ENCODE peak calls at places on chromosomes 6 and 20, in five cellular contexts. B, U, M, C and T are unnamed samples.

GRCh38 chr20:60206259-60206658 is 248.0 kb downstream of the CDH26 start:
- DNase-seq in M (no peak), C (peak; percentile 52), U (peak; percentile 27), B (peak; percentile 66), T (peak; percentile 68)

GRCh38 chr6:159267165-159267564 is 98.0 kb downstream of the FNDC1 start:
- DNase-seq in B (peak; percentile 52), M (no peak), C (no peak), U (peak; percentile 1), T (no peak)

GRCh38 chr6:44851176-44851575 is 463.7 kb downstream of the CDC5L start:
- DNase-seq in U (no peak), M (no peak), B (no peak), C (peak; percentile 53), T (no peak)

GRCh38 chr20:44349349-44349748 is 6.2 kb upstream of the HNF4A start:
- DNase-seq in M (no peak), B (no peak), C (no peak), U (no peak), T (no peak)

GRCh38 chr6:34484899-34485298 is 19.0 kb downstream of the PACSIN1 start:
- DNase-seq in B (peak; percentile 37), M (no peak), U (no peak), C (no peak), T (no peak)

GRCh38 chr20:44581515-44581914 is 864 bp upstream of the PKIG start:
- DNase-seq in U (no peak), B (no peak), C (no peak), M (no peak), T (peak; percentile 60)

GRCh38 chr6:151286192-151286591 is 46.4 kb downstream of the AKAP12 start:
- DNase-seq in U (no peak), C (no peak), B (no peak), M (no peak), T (no peak)

GRCh38 chr20:51061646-51062045 is 38.7 kb upstream of the KCNG1 start:
- DNase-seq in M (no peak), C (no peak), B (no peak), U (no peak), T (no peak)

GRCh38 chr6:116136933-116137340 is 11.0 kb upstream of the COL10A1 start:
- DNase-seq in M (no peak), U (no peak), B (no peak), C (no peak), T (no peak)

GRCh38 chr6:17015551-17016381 is 86.1 kb upstream of the STMND1 start:
- DNase-seq in C (no peak), M (peak; percentile 37), U (no peak), B (no peak), T (no peak)

GRCh38 chr6:35049885-35050284 is 91.3 kb downstream of the TCP11 start:
- DNase-seq in U (no peak), M (no peak), B (peak; percentile 57), C (peak; percentile 94), T (no peak)

GRCh38 chr6:170147832-170148708 is 142.8 kb downstream of the DLL1 start:
- DNase-seq in B (peak; percentile 61), M (no peak), U (no peak), C (no peak), T (no peak)

GRCh38 chr6:35508027-35508426 is 4.7 kb downstream of the TULP1 start:
- DNase-seq in U (no peak), C (no peak), M (no peak), B (no peak), T (no peak)

GRCh38 chr20:34624628-34625027 is 52.3 kb downstream of the PIGU start:
- DNase-seq in M (no peak), U (no peak), B (no peak), C (no peak), T (no peak)

GRCh38 chr20:5844063-5844681 is 94.0 kb downstream of the SHLD1 start:
- DNase-seq in C (peak; percentile 33), B (peak; percentile 42), U (no peak), M (no peak), T (no peak)

GRCh38 chr20:51423810-51424209 is 118.7 kb downstream of the NFATC2 start:
- DNase-seq in B (no peak), M (no peak), C (no peak), U (no peak), T (no peak)

GRCh38 chr6:168699631-168700315 is 258.8 kb downstream of the SMOC2 start:
- DNase-seq in U (no peak), M (no peak), C (no peak), B (no peak), T (no peak)

GRCh38 chr6:155004576-155005345 is 9.6 kb downstream of the TIAM2 start:
- DNase-seq in M (no peak), U (no peak), B (no peak), C (no peak), T (no peak)

GRCh38 chr20:63956664-63957003 is 418 bp upstream of the UCKL1 start:
- DNase-seq in B (no peak), U (no peak), C (no peak), M (no peak), T (no peak)
- H3K27ac ChIP-seq in B (no peak overlapping the region), U (no peak overlapping the region), C (peak overlapping the region; percentile 40), M (no peak overlapping the region), T (peak overlapping the region; percentile 59)

GRCh38 chr20:4480104-4480503 is 241.6 kb upstream of the PRND start:
- DNase-seq in M (no peak), U (no peak), B (no peak), C (no peak), T (no peak)

GRCh38 chr20:4484431-4485057 is 237.2 kb upstream of the PRND start:
- DNase-seq in U (no peak), B (peak; percentile 16), C (no peak), M (no peak), T (no peak)

GRCh38 chr20:4482378-4482777 is 239.3 kb upstream of the PRND start:
- DNase-seq in M (no peak), B (no peak), C (no peak), U (no peak), T (no peak)

GRCh38 chr20:4483961-4484360 is 237.7 kb upstream of the PRND start:
- DNase-seq in B (no peak), C (no peak), U (no peak), M (no peak), T (no peak)

DNA sequence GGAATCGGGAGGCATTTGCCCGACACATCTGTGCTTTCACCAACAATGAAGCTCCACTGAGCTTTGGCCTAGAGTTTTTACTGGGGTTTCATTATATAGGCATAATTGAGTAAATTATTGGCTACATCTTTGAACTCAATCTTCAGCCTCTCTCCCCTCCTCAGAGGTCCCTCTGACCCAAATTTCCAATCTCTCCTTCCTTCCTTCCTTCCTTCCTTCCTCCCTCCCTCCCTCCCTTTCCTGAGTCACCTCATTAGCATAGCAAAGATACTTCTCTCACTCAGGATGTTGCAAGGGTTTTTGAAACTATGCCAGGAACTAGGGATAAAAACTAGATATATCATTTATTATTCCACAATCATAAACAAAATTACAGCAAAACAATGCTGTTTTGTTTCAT is 238.2 kb upstream of the PRND start:
- DNase-seq in B (no peak), M (no peak), C (peak; percentile 82), U (no peak), T (no peak)
- H3K4me3 ChIP-seq in B (no peak overlapping the region), M (no peak overlapping the region), C (no peak overlapping the region), U (no peak overlapping the region), T (no peak overlapping the region)

GRCh38 chr6:3206339-3207015 is 21.0 kb downstream of the TUBB2B start:
- DNase-seq in M (no peak), B (no peak), C (no peak), U (no peak), T (no peak)

GRCh38 chr6:3204921-3205320 is 22.5 kb downstream of the TUBB2B start:
- DNase-seq in M (no peak), B (no peak), C (no peak), U (no peak), T (no peak)

GRCh38 chr6:3208096-3208774 is 19.2 kb downstream of the TUBB2B start:
- DNase-seq in B (no peak), U (no peak), C (peak; percentile 95), M (no peak), T (no peak)

GRCh38 chr6:3202999-3203696 is 24.3 kb downstream of the TUBB2B start:
- DNase-seq in M (no peak), C (peak; percentile 23), U (no peak), B (no peak), T (no peak)

GRCh38 chr6:3205913-3206312 is 21.5 kb downstream of the TUBB2B start:
- DNase-seq in M (no peak), C (peak; percentile 90), B (no peak), U (no peak), T (no peak)
- H3K4me1 ChIP-seq in M (no peaks in the 10 kb centered on the region), C (peaks cover 15% of the 10 kb centered on the region), B (no peaks in the 10 kb centered on the region), U (peaks cover 14% of the 10 kb centered on the region), T (peaks cover 18% of the 10 kb centered on the region)

DNA sequence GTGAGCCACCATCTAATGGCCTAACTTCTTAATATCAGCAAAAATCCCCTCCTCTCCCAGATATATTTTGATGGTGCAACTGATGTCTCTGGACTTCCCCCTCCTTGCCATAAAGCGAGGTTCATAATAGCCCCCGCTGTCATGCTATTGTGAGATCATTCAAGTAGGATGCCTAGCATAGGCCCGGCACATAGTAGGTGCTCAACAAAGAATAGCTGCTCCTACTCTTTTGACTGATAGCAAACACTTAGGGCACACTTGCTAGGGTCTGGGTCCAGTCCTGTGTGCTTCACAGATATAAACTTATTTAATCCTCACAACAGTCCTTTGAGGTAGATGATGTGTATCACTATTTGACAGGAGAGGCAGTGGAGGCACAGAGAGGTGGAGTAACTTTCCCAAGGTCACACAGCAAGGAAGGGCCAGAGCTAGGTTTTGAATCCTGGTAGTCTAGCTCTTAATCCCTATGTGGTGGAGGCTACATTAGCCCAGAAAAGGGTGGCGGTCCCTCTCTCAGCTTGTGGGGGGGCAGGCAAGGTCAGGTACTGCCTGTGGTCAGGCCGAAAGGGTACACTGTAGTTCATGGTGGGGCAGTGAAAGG is 14.7 kb downstream of the SRC start:
- DNase-seq in B (no peak), U (no peak), M (no peak), C (no peak), T (no peak)
- H3K27ac ChIP-seq in B (no peak overlapping the region), U (no peak overlapping the region), M (no peak overlapping the region), C (no peak overlapping the region), T (peak overlapping the region; percentile 92)

GRCh38 chr6:26441977-26442376 is 1.7 kb downstream of the BTN3A3 start:
- DNase-seq in U (no peak), C (no peak), M (no peak), B (no peak), T (no peak)

GRCh38 chr6:26439151-26439550 is 1.2 kb upstream of the BTN3A3 start:
- DNase-seq in B (no peak), M (no peak), U (no peak), C (no peak), T (no peak)

GRCh38 chr6:26439552-26440125 is 665 bp upstream of the BTN3A3 start:
- DNase-seq in B (peak; percentile 14), C (no peak), M (no peak), U (no peak), T (no peak)

GRCh38 chr6:26438000-26438399 is 2.3 kb upstream of the BTN3A3 start:
- DNase-seq in B (no peak), C (no peak), U (no peak), M (no peak), T (no peak)

GRCh38 chr6:26440977-26441358 is 664 bp downstream of the BTN3A3 start:
- DNase-seq in C (no peak), M (no peak), U (no peak), B (no peak), T (no peak)
- H3K4me3 ChIP-seq in C (peak overlapping the region; percentile 82), M (peak overlapping the region; percentile 71), U (no peak overlapping the region), B (peak overlapping the region; percentile 83), T (peak overlapping the region; percentile 80)

GRCh38 chr6:56551409-56552120 is 91.1 kb downstream of the DST start:
- DNase-seq in U (no peak), C (no peak), M (no peak), B (no peak), T (no peak)
- H3K4me1 ChIP-seq in U (no peaks in the 10 kb centered on the region), C (peaks cover 6% of the 10 kb centered on the region), M (peaks cover 20% of the 10 kb centered on the region), B (no peaks in the 10 kb centered on the region), T (peaks cover 44% of the 10 kb centered on the region)

GRCh38 chr6:105886066-105886811 is 199.9 kb upstream of the PRDM1 start:
- DNase-seq in U (no peak), C (no peak), B (no peak), M (no peak), T (no peak)
- H3K27ac ChIP-seq in U (no peak overlapping the region), C (no peak overlapping the region), B (peak overlapping the region; percentile 46), M (no peak overlapping the region), T (no peak overlapping the region)